ENCODE peak calls at places on chromosomes 12 and 14, in nine cellular contexts. P, Y, Q, N, U, M, R, F and H are unnamed samples.

GRCh38 chr12:91249059-91250055 is 66.7 kb upstream of the DCN start:
- DNase-seq in Y (no peak), U (no peak), P (no peak), Q (no peak), F (no peak), M (no peak), R (no peak), N (no peak), H (no peak)

GRCh38 chr14:105474478-105475268 is at the start of gene CRIP2:
- DNase-seq in M (peak), F (no peak), R (peak), Q (no peak), P (no peak), Y (peak), U (no peak), N (no peak), H (no peak)

GRCh38 chr14:85535916-85536834 is 6.2 kb downstream of the FLRT2 start:
- DNase-seq in M (peak), N (no peak), Q (no peak), Y (peak), U (no peak), P (no peak), F (peak), R (peak), H (peak)

GRCh38 chr14:94345344-94346072 is 22.4 kb upstream of the SERPINA6 start:
- DNase-seq in N (peak), U (no peak), P (no peak), Y (no peak), R (no peak), M (peak), F (peak), Q (no peak), H (peak)

GRCh38 chr12:114703060-114703493 is 19.1 kb upstream of the TBX3 start:
- DNase-seq in F (peak), P (no peak), R (no peak), M (no peak), Q (no peak), U (no peak), Y (no peak), N (no peak), H (no peak)

GRCh38 chr12:112353389-112353788 is 28.8 kb downstream of the HECTD4 start:
- DNase-seq in Y (no peak), M (peak), P (no peak), Q (no peak), F (no peak), U (no peak), R (no peak), N (peak), H (peak)

GRCh38 chr12:4301932-4302501 is 19.0 kb upstream of the TIGAR start:
- DNase-seq in P (no peak), F (peak), N (no peak), M (no peak), U (no peak), Y (no peak), R (no peak), Q (no peak), H (no peak)

GRCh38 chr12:104435765-104436164 is 21.0 kb upstream of the CHST11 start:
- DNase-seq in U (no peak), Y (no peak), F (no peak), P (no peak), Q (no peak), M (no peak), R (no peak), N (no peak), H (no peak)

GRCh38 chr12:111393700-111394275 is 11.9 kb upstream of the SH2B3 start:
- DNase-seq in Q (peak), U (no peak), P (peak), M (no peak), F (no peak), R (peak), N (no peak), Y (no peak), H (peak)

GRCh38 chr12:53604581-53604980 is 21.6 kb downstream of the ATF7 start:
- DNase-seq in Y (no peak), N (no peak), R (no peak), P (no peak), U (no peak), Q (no peak), F (no peak), M (no peak), H (no peak)

DNA sequence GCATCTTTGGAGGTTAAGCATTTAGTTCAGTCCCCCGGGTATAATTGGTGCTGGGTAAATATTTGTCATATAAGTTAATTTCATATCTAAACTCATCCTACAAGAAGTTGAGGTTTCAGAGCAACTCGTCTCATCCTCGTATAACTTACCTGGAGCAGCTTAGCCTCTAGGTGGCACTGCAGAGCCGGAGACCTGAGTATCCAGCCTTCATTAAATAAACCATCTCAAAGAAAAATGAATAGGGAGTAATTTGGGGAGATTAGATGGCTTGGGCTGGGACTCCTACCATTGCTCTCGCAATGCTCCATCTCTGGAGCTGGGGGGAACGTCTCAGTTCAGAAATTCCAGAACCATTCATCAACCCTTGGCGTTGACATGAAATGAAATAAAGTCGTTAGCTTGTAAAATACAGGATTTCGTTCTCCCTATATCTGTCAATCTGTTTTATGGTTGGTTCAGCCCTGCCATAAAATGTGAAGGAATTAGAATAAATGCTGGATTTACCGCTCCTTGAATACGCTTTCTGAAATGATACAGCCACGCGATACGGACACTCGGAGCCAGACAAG is 122.9 kb upstream of the TMEM132D start:
- DNase-seq in R (peak), Y (peak), P (no peak), F (peak), M (no peak), N (peak), Q (no peak), U (peak), H (no peak)
- TF ChIP-seq CTCF in R (peak), Y (peak), P (peak), F (peak), M (peak), N (peak), Q (peak), U (peak), H (peak)

GRCh38 chr12:95701275-95701674 is 89.3 kb downstream of the NTN4 start:
- DNase-seq in N (no peak), Y (no peak), F (no peak), Q (no peak), P (no peak), M (no peak), U (no peak), R (no peak), H (peak)
- TF ChIP-seq CTCF in N (no peak), Y (no peak), F (no peak), Q (no peak), P (no peak), M (no peak), U (no peak), R (no peak), H (no peak)

DNA sequence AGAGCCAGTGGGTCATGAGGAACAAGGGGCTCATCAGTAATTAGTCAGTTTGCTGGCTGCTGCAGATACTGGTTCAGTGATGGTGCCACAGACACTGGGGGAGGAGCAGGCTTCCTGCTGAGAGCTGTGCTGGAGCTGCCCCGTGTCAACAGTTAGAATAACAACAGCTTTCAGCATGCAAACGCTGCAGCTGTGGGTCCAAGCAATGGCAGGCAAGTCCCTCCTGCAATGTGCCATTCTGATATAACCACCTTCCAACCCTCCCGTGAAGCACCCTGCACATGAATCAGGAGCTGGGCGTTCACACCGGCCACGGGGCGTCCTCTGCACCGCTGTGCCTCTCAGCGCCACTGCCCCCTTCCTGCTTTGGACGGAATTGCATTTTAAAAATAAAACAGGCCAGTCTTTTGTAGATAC is 258.4 kb upstream of the SFSWAP start:
- DNase-seq in N (no peak), F (peak), U (peak), Q (no peak), P (peak), Y (peak), M (no peak), R (peak), H (no peak)
- TF ChIP-seq CTCF in N (peak), F (peak), U (no peak), Q (peak), P (peak), Y (peak), M (no peak), R (peak), H (peak)

DNA sequence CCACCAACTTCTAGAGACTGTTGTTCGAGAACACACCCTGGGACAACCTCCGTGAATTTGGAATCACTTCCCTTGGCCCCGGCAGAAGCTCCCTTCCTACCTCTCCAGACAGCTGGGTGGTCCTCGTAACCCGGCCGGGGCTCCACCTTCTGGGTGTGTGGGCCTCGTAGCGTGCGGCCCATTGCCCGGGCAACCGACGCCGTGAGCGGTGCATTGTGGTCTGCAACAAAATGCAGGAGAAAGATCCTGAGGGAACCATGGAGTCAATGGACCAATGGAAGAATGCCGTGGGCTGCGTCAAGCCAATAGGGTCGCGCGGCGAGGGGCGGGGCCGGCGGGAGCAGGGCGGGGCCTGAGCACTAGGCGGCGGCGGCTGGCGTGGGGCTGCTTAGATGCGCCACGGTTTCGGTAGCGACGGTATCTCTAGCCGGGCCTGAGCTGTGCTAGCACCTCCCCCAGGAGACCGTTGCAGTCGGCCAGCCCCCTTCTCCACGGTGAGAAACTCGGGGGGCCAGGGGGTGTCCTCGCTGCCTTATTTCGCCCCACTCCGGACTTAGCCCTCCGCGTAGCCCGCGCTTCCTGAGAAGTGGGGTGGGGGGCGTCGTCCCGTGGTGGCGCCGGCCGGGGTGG is at the start of gene DYNLL1:
- DNase-seq in F (peak), N (peak), R (peak), U (peak), P (peak), Y (peak), M (peak), Q (peak), H (peak)
- TF ChIP-seq CTCF in F (no peak), N (no peak), R (no peak), U (no peak), P (no peak), Y (peak), M (no peak), Q (no peak), H (no peak)

DNA sequence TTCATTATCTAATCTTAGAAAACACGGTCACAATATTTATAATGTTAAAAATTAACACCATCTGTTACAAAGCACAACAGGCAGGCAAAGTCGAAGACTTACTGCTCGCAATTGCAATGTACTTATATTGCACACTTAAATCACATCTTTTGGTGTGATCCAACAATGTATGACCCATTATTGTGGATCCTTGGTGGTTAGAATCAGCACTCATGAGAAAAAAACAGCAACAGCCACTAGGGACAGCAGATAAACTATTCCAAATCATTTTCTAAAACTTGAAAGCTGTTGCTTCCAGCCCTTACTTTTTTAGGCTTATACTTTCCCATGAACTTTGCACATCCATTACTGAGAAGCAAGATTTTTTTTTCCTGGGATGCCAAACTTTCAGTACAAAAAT is 20.4 kb downstream of the COX16 start:
- DNase-seq in M (no peak), Q (no peak), P (no peak), U (no peak), Y (no peak), N (no peak), R (no peak), F (no peak), H (no peak)
- TF ChIP-seq CTCF in M (no peak), Q (no peak), P (no peak), U (no peak), Y (no peak), N (peak), R (no peak), F (no peak), H (no peak)

GRCh38 chr12:119695034-119695433 is 27.1 kb downstream of the PRKAB1 start:
- DNase-seq in Y (peak), N (peak), Q (no peak), U (no peak), F (peak), R (no peak), P (no peak), M (no peak), H (no peak)
- TF ChIP-seq CTCF in Y (peak), N (peak), Q (peak), U (peak), F (peak), R (peak), P (peak), M (peak), H (peak)

DNA sequence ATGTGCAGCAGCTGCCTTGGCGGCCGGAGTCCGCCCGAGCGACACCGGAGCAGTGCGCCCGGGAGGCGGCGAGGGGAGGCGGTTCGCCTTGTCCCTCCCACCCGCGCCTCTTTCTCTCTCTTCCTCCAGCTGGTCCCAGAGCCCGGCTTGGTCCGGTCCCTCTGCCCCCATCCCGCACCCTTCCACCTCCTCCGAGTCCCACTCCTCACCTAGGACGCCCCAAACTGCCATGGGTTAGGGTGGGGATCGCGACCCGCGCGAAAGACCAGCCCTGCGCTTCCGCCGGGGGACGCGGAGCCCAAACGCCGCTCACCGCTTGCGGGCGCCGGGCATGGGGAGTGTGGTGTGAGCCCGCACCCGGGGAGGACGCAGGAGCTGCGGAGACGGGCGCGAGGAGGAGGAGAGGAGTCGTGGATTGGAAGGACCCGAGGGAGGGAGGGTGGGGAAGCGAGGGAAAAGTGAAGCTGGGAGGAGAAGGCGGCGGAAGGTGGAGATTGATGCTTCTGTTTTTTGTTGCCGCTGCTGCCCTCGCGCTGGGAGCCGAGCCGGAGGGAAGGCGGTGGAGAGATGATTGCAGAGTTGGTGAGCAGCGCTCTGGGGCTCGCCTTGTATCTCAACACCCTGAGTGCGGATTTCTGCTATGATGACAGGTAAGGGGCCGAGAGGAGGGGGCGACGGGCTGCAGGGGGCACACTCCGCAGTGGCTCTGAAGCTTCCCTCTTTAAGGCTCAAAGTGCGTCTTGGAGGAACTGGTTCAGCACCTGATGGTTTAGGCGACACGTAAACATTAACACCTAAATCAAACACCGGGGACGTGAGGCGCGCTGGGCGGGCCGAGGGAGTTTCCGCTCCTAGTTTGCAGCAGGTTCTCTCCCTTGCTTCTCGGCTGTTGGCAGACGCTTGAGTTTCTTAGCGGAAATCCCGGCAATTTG is 580 bp downstream of the TMTC2 start:
- DNase-seq in M (peak), R (peak), P (peak), Q (no peak), U (peak), F (no peak), Y (peak), N (peak), H (peak)
- TF ChIP-seq CTCF in M (no peak), R (no peak), P (no peak), Q (no peak), U (no peak), F (peak), Y (no peak), N (no peak), H (no peak)

GRCh38 chr12:124509300-124509675 is 58.1 kb downstream of the NCOR2 start:
- DNase-seq in N (no peak), U (no peak), P (no peak), R (no peak), M (no peak), Q (no peak), F (no peak), Y (no peak), H (no peak)

GRCh38 chr12:124508323-124509096 is 58.9 kb downstream of the NCOR2 start:
- DNase-seq in N (no peak), M (no peak), P (no peak), R (no peak), F (no peak), U (no peak), Y (no peak), Q (peak), H (peak)

GRCh38 chr12:124509676-124510300 is 57.6 kb downstream of the NCOR2 start:
- DNase-seq in Y (peak), N (peak), M (peak), R (peak), Q (peak), P (no peak), F (peak), U (peak), H (peak)

GRCh38 chr12:124511259-124511985 is 56.0 kb downstream of the NCOR2 start:
- DNase-seq in N (no peak), F (no peak), R (no peak), Y (no peak), U (no peak), M (no peak), Q (no peak), P (no peak), H (no peak)

GRCh38 chr12:124510301-124510970 is 57.0 kb downstream of the NCOR2 start:
- DNase-seq in U (peak), Y (no peak), M (no peak), Q (no peak), P (no peak), N (no peak), F (peak), R (peak), H (no peak)
- TF ChIP-seq CTCF in U (no peak), Y (peak), M (peak), Q (no peak), P (no peak), N (no peak), F (peak), R (peak), H (peak)